ENCODE peak calls at places on chromosomes 13 and 19, in five cellular contexts. N, J, S, A and P are unnamed samples.

GRCh38 chr13:42968906-42969305 is 23.1 kb downstream of the EPSTI1 start:
- DNase-seq in J (no peak), N (no peak), S (no peak), A (no peak), P (no peak)

GRCh38 chr19:45470147-45471081 is 2.6 kb downstream of the FOSB start:
- DNase-seq in J (peak), A (no peak), S (no peak), N (no peak), P (no peak)

GRCh38 chr19:51564791-51565190 is 6.3 kb upstream of the ZNF175 start:
- DNase-seq in S (no peak), N (no peak), J (no peak), A (no peak), P (no peak)

GRCh38 chr19:14496029-14496848 is at the start of gene GIPC1:
- DNase-seq in A (peak), N (peak), S (peak), J (peak), P (peak)

GRCh38 chr19:3068071-3068470 is 5.8 kb upstream of the TLE5 start:
- DNase-seq in A (no peak), J (no peak), N (no peak), S (no peak), P (no peak)

GRCh38 chr13:26811636-26812035 is 51.0 kb upstream of the GPR12 start:
- DNase-seq in S (no peak), N (no peak), A (no peak), J (no peak), P (no peak)

GRCh38 chr13:107441279-107441678 is 774.1 kb downstream of the LIG4 start:
- DNase-seq in S (no peak), J (peak), A (no peak), N (peak), P (peak)

GRCh38 chr13:83622422-83622784 is 259.9 kb downstream of the SLITRK1 start:
- DNase-seq in N (peak), A (no peak), J (peak), S (no peak), P (no peak)

GRCh38 chr19:51688665-51689571 is 4.2 kb upstream of the SPACA6 start:
- DNase-seq in N (peak), S (peak), A (peak), J (peak), P (peak)

GRCh38 chr13:40152145-40152544 is 496.7 kb downstream of the COG6 start:
- DNase-seq in A (peak), N (peak), S (no peak), J (peak), P (peak)

GRCh38 chr13:91134773-91135124 is 212.7 kb upstream of the MIR17HG start:
- DNase-seq in N (no peak), J (no peak), S (no peak), A (no peak), P (no peak)

GRCh38 chr19:18499055-18499775 is 22.7 kb downstream of the ELL start:
- DNase-seq in J (no peak), S (no peak), N (no peak), A (no peak), P (no peak)

GRCh38 chr13:60012503-60012902 is 151.2 kb downstream of the DIAPH3 start:
- DNase-seq in S (no peak), A (no peak), N (no peak), J (no peak), P (no peak)

GRCh38 chr13:94020833-94021232 is 458.6 kb downstream of the DCT start:
- DNase-seq in A (peak), J (peak), S (no peak), N (no peak), P (peak)

GRCh38 chr19:1719519-1719918 is 33.8 kb upstream of the ONECUT3 start:
- DNase-seq in N (no peak), J (no peak), A (no peak), S (no peak), P (no peak)

GRCh38 chr19:36182612-36183454 is 30.6 kb upstream of the COX7A1 start:
- DNase-seq in N (no peak), A (no peak), S (no peak), J (peak), P (no peak)

GRCh38 chr13:109744512-109745051 is 41.8 kb downstream of the IRS2 start:
- DNase-seq in N (peak), A (no peak), J (peak), S (peak), P (peak)

GRCh38 chr19:14432817-14433453 is at the start of gene PKN1:
- DNase-seq in S (peak), J (no peak), A (peak), N (no peak), P (no peak)

GRCh38 chr19:32464279-32464678 is 58.7 kb downstream of the DPY19L3 start:
- DNase-seq in S (no peak), A (no peak), N (no peak), J (no peak), P (no peak)
- H3K4me3 ChIP-seq in S (no peak), A (no peak), N (no peak), J (no peak), P (no peak)

GRCh38 chr19:16470911-16471811 is 609 bp downstream of the EPS15L1 start:
- DNase-seq in S (no peak), N (no peak), J (peak), A (no peak), P (peak)

GRCh38 chr19:16473875-16474397 is 2.2 kb upstream of the EPS15L1 start:
- DNase-seq in J (no peak), A (no peak), N (no peak), S (no peak), P (no peak)

GRCh38 chr19:16472992-16473391 is 1.2 kb upstream of the EPS15L1 start:
- DNase-seq in A (no peak), J (no peak), N (no peak), S (no peak), P (no peak)

GRCh38 chr19:16467581-16467980 is 4.2 kb downstream of the EPS15L1 start:
- DNase-seq in N (no peak), S (peak), J (no peak), A (no peak), P (no peak)

GRCh38 chr19:16470541-16470910 is 1.2 kb downstream of the EPS15L1 start:
- DNase-seq in S (no peak), J (peak), A (no peak), N (no peak), P (no peak)
- H3K4me3 ChIP-seq in S (peak), J (peak), A (peak), N (peak), P (peak)

DNA sequence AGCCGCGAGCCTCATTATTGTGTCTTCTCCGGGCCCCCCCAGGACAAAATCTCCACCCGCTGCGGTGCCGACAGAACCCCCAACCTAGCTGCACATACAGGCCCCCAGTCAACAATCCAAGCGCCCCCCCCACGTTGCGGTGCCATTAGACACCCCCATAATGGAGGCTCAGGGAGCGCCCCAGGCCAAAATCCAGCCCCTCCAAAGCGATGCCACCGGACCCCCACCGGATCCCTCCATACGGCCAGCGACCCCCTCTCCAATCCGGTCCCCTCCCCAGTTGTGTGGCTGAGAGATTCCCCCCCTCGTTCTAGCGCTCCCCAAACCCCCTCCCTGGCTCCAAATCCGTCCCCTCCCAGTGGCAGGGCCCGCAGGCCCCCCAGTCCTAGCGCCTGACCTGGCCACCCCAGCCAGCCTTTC is 21.5 kb upstream of the SEMA6B start:
- DNase-seq in N (no peak), S (no peak), A (no peak), J (no peak), P (no peak)
- H3K4me3 ChIP-seq in N (peak), S (peak), A (peak), J (peak), P (peak)

GRCh38 chr19:10289167-10289835 is 451 bp upstream of the ICAM5 start:
- DNase-seq in J (no peak), N (no peak), A (no peak), S (no peak), P (no peak)

GRCh38 chr19:10290876-10291553 is 1.3 kb downstream of the ICAM5 start:
- DNase-seq in J (no peak), N (no peak), A (no peak), S (peak), P (no peak)

GRCh38 chr19:10291554-10292205 is 1.9 kb downstream of the ICAM5 start:
- DNase-seq in A (no peak), J (no peak), N (no peak), S (no peak), P (no peak)

GRCh38 chr19:10289836-10290438 is at the start of gene ICAM5:
- DNase-seq in N (no peak), J (no peak), A (no peak), S (no peak), P (no peak)

DNA sequence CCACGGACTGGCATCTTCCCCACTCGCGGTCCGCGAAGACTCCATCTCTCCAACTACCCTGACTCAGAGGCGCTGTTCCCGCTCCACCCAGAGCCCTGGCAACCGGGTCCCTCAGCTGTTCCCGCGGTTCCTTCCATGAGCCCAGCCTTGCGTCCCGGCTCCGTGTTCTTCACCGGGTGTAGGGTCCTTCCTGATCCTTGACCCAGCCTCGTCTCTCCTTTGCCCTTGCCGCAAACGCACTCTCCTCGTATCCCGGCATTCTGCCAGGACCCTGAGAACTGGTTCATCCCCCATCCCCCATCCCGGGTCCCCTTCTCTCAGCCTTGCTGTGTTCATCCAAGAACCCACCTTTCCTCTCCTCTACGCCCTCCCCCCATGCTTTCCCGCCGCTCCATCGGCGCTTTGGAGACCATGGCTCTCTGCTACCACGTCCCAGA is 705 bp downstream of the ICAM5 start:
- DNase-seq in J (no peak), N (no peak), S (no peak), A (no peak), P (no peak)
- H3K4me3 ChIP-seq in J (peak), N (peak), S (peak), A (peak), P (peak)

GRCh38 chr19:40282920-40283319 is 2.2 kb downstream of the AKT2 start:
- DNase-seq in A (no peak), S (no peak), J (peak), N (no peak), P (no peak)
- H3K4me3 ChIP-seq in A (no peak), S (peak), J (peak), N (peak), P (no peak)

DNA sequence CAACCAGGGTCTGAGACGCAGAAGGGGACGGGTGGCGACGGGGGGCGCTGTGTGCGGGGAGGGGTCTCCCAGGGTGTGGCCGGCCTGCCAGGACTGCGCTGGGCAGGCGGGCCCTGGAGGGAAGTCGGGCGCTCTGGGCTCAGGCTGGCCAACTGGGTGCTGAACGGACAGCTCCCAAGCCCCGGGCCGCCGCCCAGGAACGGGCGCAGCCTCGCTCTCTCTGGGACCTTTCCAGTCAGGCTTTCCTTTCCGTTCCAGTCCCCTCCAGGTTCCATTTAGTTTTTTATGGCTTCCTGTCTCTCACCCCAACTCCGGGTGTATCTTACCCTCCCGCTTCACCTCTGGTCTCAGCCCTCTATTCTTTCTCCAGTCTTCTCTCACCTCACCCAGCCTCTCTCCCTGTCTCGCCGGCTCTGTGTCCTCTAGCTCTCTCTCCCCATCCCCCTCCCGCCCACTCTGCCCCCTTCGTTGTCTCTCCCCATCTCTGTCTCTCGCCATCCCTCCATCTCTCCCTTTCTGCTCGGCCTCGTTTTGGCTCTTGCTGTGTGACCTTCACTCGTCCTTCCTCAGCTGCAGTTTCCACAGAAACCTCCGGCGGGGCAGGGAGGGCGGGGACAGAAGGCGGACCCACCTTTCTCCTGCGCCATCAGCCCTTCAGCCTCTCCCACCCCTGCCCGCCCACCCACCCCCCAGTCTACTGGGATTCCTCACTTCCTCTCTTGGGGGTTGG is 3.3 kb upstream of the ATP1A3 start:
- DNase-seq in N (no peak), A (peak), J (peak), S (peak), P (no peak)
- H3K4me3 ChIP-seq in N (no peak), A (peak), J (no peak), S (peak), P (no peak)

GRCh38 chr13:113495494-113496251 is 5.2 kb upstream of the DCUN1D2 start:
- DNase-seq in J (peak), A (no peak), S (no peak), N (no peak), P (no peak)
- H3K4me3 ChIP-seq in J (no peak), A (no peak), S (peak), N (no peak), P (peak)

DNA sequence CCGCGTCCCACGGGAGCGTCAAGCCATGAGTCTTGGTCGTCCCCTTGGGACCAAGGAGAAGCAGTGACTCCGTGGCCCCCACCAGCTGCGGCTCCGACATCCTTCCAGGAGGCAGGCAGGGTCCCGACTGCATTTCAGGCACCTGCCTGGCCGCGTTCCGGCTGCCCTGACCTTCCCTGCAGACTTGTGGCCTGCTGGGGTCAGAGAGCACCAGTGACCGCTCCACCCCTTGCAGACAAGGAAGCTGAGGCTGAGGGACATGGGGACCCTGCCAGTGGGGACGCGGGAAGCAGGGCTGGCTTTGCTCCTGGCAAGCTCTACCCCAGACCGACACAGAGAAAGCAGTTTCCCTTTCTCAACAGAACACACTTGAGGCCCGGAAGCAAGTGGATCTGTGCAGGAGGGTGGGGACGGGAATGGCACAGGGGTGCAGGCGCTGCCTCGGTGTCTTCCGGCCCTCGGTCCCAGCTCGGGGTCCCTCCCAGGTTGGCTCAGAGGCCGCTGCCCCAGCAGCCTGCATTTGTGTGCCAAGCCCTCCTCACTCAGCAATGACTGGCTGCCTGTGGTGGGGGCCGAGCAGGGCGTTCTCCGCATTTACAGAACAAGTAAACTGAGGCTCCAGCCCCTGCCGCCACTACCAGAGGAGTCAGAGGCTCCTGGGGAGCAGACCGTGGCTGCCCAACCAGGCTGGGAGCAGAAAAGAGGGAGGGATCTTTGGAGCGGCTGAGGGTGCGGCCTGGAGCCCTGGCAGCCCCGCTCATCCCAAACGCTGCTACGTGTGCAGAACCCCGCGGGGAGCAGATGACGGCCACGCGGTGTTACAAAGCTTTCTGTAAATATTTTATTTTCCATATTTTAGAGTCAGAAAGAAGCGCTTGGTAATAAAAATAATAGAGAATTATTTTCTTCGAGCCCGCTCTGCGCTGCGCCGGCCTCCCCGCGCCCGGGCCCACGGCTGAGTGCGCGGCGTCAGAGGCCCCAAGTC is 43.9 kb downstream of the GAS6 start:
- DNase-seq in N (no peak), J (no peak), S (no peak), A (no peak), P (no peak)
- H3K4me3 ChIP-seq in N (no peak), J (no peak), S (peak), A (no peak), P (no peak)